ENCODE peak calls at places on chromosome 2, in eight cellular contexts. O is tibial artery, C is uterus, F is ascending aorta, I is esophagus squamous epithelium, V is stomach, H is ovary, P is neural progenitor cell. S is an unnamed sample.
A peak's percentile ranks its signal among the peaks of the same experiment; 100 is the strongest.

GRCh38 chr2:25197336-25198208 is 29.2 kb upstream of the POMC start:
- DNase-seq in H (no peak), O (no peak), V (no peak), I (no peak), C (no peak), F (no peak), P (no peak), S (no peak)

GRCh38 chr2:85755122-85756027 is 1.6 kb downstream of the ATOH8 start:
- DNase-seq in H (no peak), I (no peak), F (no peak), P (peak; percentile 25), C (no peak), V (no peak), O (peak; percentile 68), S (peak; percentile 69)

GRCh38 chr2:45849491-45850283 is 198.2 kb downstream of the PRKCE start:
- DNase-seq in I (no peak), C (no peak), F (no peak), O (no peak), H (no peak), P (no peak), V (no peak), S (no peak)

GRCh38 chr2:170039401-170040172 is 138.4 kb upstream of the MYO3B start:
- DNase-seq in I (no peak), V (no peak), P (no peak), C (no peak), H (no peak), O (no peak), F (no peak), S (no peak)

GRCh38 chr2:144950874-144951560 is 431.1 kb upstream of the ZEB2 start:
- DNase-seq in V (no peak), O (no peak), P (no peak), H (no peak), I (no peak), C (no peak), F (no peak), S (no peak)

GRCh38 chr2:31219131-31219969 is 2.0 kb upstream of the CAPN14 start:
- DNase-seq in I (no peak), C (no peak), F (no peak), O (no peak), H (no peak), P (no peak), V (no peak), S (no peak)

GRCh38 chr2:171086352-171087290 is 74.1 kb downstream of the TLK1 start:
- DNase-seq in I (no peak), H (no peak), C (peak; percentile 20), F (no peak), P (peak; percentile 67), V (peak; percentile 34), O (no peak), S (peak; percentile 26)

GRCh38 chr2:55056024-55056521 is 5.8 kb upstream of the RTN4 start:
- DNase-seq in V (no peak), H (no peak), P (no peak), O (no peak), C (no peak), F (no peak), I (no peak), S (peak; percentile 40)

GRCh38 chr2:66432801-66433694 is 1.9 kb upstream of the MEIS1 start:
- DNase-seq in H (peak; percentile 94), C (peak; percentile 96), F (peak; percentile 95), V (peak; percentile 88), P (peak; percentile 96), O (peak; percentile 95), I (no peak), S (peak; percentile 97)

GRCh38 chr2:16081316-16082200 is 141.2 kb downstream of the MYCN start:
- DNase-seq in H (no peak), C (no peak), V (no peak), P (peak; percentile 34), O (no peak), I (no peak), F (no peak), S (no peak)

GRCh38 chr2:135230150-135230549 is 178.1 kb downstream of the RAB3GAP1 start:
- DNase-seq in O (no peak), H (no peak), I (no peak), C (no peak), V (no peak), F (no peak), P (no peak), S (no peak)

GRCh38 chr2:187851955-187852624 is 297.9 kb upstream of the TFPI start:
- DNase-seq in O (no peak), I (no peak), H (no peak), F (no peak), V (no peak), C (no peak), P (no peak), S (no peak)

GRCh38 chr2:101766871-101767739 is 69.6 kb downstream of the MAP4K4 start:
- DNase-seq in O (no peak), F (no peak), P (peak; percentile 89), C (no peak), I (no peak), V (no peak), H (peak; percentile 29), S (no peak)

GRCh38 chr2:174614261-174614660 is 16.7 kb upstream of the WIPF1 start:
- DNase-seq in I (no peak), F (no peak), H (no peak), O (no peak), V (no peak), C (no peak), P (no peak), S (no peak)

GRCh38 chr2:38565333-38565732 is 37.4 kb downstream of the HNRNPLL start:
- DNase-seq in P (no peak), O (no peak), F (no peak), H (no peak), I (no peak), C (no peak), V (no peak), S (no peak)

GRCh38 chr2:128746356-128746755 is 427.7 kb upstream of the HS6ST1 start:
- DNase-seq in C (no peak), P (no peak), F (no peak), V (no peak), I (no peak), H (peak; percentile 71), O (no peak), S (no peak)

GRCh38 chr2:36573165-36573564 is 24.8 kb downstream of the FEZ2 start:
- DNase-seq in I (no peak), C (no peak), F (no peak), H (no peak), V (no peak), O (no peak), P (no peak), S (no peak)

GRCh38 chr2:233469261-233470006 is 97.1 kb downstream of the USP40 start:
- DNase-seq in V (peak; percentile 62), O (peak; percentile 89), H (peak; percentile 62), P (no peak), I (no peak), C (peak; percentile 23), F (peak; percentile 66), S (no peak)
- H3K36me3 ChIP-seq in V (peaks cover 57% of the 10 kb centered on the region), O (peaks cover 71% of the 10 kb centered on the region), H (no peaks in the 10 kb centered on the region), P (no peaks in the 10 kb centered on the region), I (no peaks in the 10 kb centered on the region), C (no peaks in the 10 kb centered on the region), F (peaks cover 84% of the 10 kb centered on the region), S (no peaks in the 10 kb centered on the region)

GRCh38 chr2:1729264-1729663 is 15.1 kb downstream of the PXDN start:
- DNase-seq in C (no peak), O (no peak), H (no peak), P (no peak), V (peak; percentile 7), I (no peak), F (peak; percentile 59), S (peak; percentile 32)

GRCh38 chr2:1727796-1728474 is 16.4 kb downstream of the PXDN start:
- DNase-seq in V (peak; percentile 3), P (no peak), I (no peak), O (peak; percentile 55), F (peak; percentile 53), H (no peak), C (peak; percentile 19), S (no peak)

GRCh38 chr2:1728821-1729220 is 15.5 kb downstream of the PXDN start:
- DNase-seq in F (peak; percentile 74), O (peak; percentile 75), C (peak; percentile 33), P (peak; percentile 67), I (no peak), H (no peak), V (peak; percentile 24), S (peak; percentile 86)

GRCh38 chr2:1726558-1726957 is 17.8 kb downstream of the PXDN start:
- DNase-seq in H (no peak), F (no peak), O (no peak), C (no peak), I (no peak), P (no peak), V (no peak), S (no peak)

GRCh38 chr2:1727101-1727771 is 17.1 kb downstream of the PXDN start:
- DNase-seq in P (no peak), I (no peak), O (peak; percentile 64), C (peak; percentile 13), V (peak; percentile 14), H (no peak), F (peak; percentile 61), S (peak; percentile 49)
- H3K4me3 ChIP-seq in P (no peak overlapping the region), I (no peak overlapping the region), O (peak overlapping the region; percentile 23), C (no peak overlapping the region), V (no peak overlapping the region), H (no peak overlapping the region), F (no peak overlapping the region), S (no peak overlapping the region)

GRCh38 chr2:119119999-119120710 is 38.4 kb downstream of the C1QL2 start:
- DNase-seq in P (no peak), C (no peak), O (no peak), F (no peak), H (no peak), V (no peak), I (no peak), S (no peak)

GRCh38 chr2:119119076-119119710 is 39.4 kb downstream of the C1QL2 start:
- DNase-seq in H (no peak), V (no peak), I (no peak), F (peak; percentile 13), O (no peak), P (no peak), C (no peak), S (no peak)

GRCh38 chr2:119126650-119127049 is 31.9 kb downstream of the C1QL2 start:
- DNase-seq in P (peak; percentile 74), I (no peak), V (no peak), C (no peak), F (no peak), O (no peak), H (no peak), S (peak; percentile 94)

GRCh38 chr2:119123359-119123758 is 35.2 kb downstream of the C1QL2 start:
- DNase-seq in I (no peak), C (no peak), H (no peak), O (no peak), P (peak; percentile 33), V (no peak), F (no peak), S (peak; percentile 38)

GRCh38 chr2:119122663-119123062 is 35.9 kb downstream of the C1QL2 start:
- DNase-seq in P (no peak), F (no peak), O (no peak), H (no peak), C (no peak), I (no peak), V (no peak), S (no peak)
- H3K27me3 ChIP-seq in P (no peaks in the 10 kb centered on the region), F (no peaks in the 10 kb centered on the region), O (no peaks in the 10 kb centered on the region), H (no peaks in the 10 kb centered on the region), C (no peaks in the 10 kb centered on the region), I (no peaks in the 10 kb centered on the region), V (peaks cover 80% of the 10 kb centered on the region), S (peaks cover 2% of the 10 kb centered on the region)

DNA sequence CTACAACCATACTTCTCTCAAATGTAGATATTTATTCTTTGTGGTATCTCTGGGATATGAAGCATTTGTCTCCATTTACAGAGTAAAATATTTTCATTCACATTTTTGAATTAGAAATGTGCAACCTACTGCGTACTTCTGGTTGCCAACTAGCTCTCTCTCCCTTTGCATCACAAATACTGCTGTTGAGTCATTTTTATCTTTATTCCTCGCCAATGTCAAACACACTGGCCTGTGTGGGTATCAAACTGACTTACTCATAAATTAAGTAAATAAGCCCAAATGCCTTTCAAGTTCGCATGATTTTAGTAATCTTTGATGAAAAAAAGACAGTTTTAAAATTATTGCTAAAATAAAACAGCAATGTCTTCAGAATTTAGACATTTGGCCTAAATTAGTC is 67.2 kb downstream of the STAT4 start:
- DNase-seq in V (no peak), F (no peak), H (no peak), O (no peak), C (no peak), P (no peak), I (no peak), S (no peak)
- H3K36me3 ChIP-seq in V (no peaks in the 10 kb centered on the region), F (no peaks in the 10 kb centered on the region), H (no peaks in the 10 kb centered on the region), O (no peaks in the 10 kb centered on the region), C (no peaks in the 10 kb centered on the region), P (no peaks in the 10 kb centered on the region), I (no peaks in the 10 kb centered on the region), S (no peaks in the 10 kb centered on the region)